ENCODE peak calls at places on chromosome 3, in eight cellular contexts. T is GM20000; U is adrenal gland; A is psoas muscle; Z is choroid plexus epithelial cell; D is astrocyte of the spinal cord; F is Peyer's patch; S is CD4-positive, alpha-beta T cell. E is an unnamed sample.

GRCh38 chr3:33388374-33389100 is 51.7 kb downstream of the UBP1 start:
- DNase-seq in T (no peak), U (no peak), A (no peak), Z (no peak), D (no peak), F (no peak), S (no peak), E (no peak)

GRCh38 chr3:72309626-72310025 is 524.7 kb upstream of the PROK2 start:
- DNase-seq in T (no peak), U (no peak), A (no peak), Z (no peak), D (no peak), F (no peak), S (no peak), E (no peak)

GRCh38 chr3:147361671-147362420 is 44.5 kb downstream of the ZIC4 start:
- DNase-seq in T (peak), U (no peak), A (peak), Z (peak), D (peak), F (no peak), S (no peak), E (peak)

GRCh38 chr3:30934208-30934550 is 39.7 kb upstream of the GADL1 start:
- DNase-seq in T (peak), U (no peak), A (no peak), Z (peak), D (peak), F (no peak), S (no peak), E (no peak)

GRCh38 chr3:31776016-31776415 is 205.0 kb downstream of the OSBPL10 start:
- DNase-seq in T (no peak), U (no peak), A (no peak), Z (no peak), D (no peak), F (no peak), S (no peak), E (no peak)

GRCh38 chr3:155244206-155244605 is 49.3 kb downstream of the STRIT1 start:
- DNase-seq in T (no peak), U (no peak), A (no peak), Z (peak), D (no peak), F (no peak), S (no peak), E (no peak)

GRCh38 chr3:16741103-16741758 is 136.0 kb upstream of the DAZL start:
- DNase-seq in T (no peak), U (peak), A (peak), Z (peak), D (peak), F (no peak), S (no peak), E (no peak)

GRCh38 chr3:126938520-126939346 is 44.2 kb upstream of the PLXNA1 start:
- DNase-seq in T (no peak), U (no peak), A (no peak), Z (no peak), D (no peak), F (no peak), S (no peak), E (no peak)

GRCh38 chr3:126021702-126022101 is 52.7 kb downstream of the ROPN1B start:
- DNase-seq in T (no peak), U (no peak), A (no peak), Z (no peak), D (no peak), F (no peak), S (no peak), E (no peak)

GRCh38 chr3:150097588-150097890 is 126.8 kb upstream of the PFN2 start:
- DNase-seq in T (no peak), U (no peak), A (no peak), Z (peak), D (peak), F (no peak), S (no peak), E (no peak)

GRCh38 chr3:44525060-44525459 is 29.9 kb upstream of the ZKSCAN7 start:
- DNase-seq in T (no peak), U (no peak), A (no peak), Z (no peak), D (no peak), F (no peak), S (no peak), E (no peak)

GRCh38 chr3:42703695-42704025 is 1.1 kb upstream of the HHATL start:
- DNase-seq in T (no peak), U (no peak), A (no peak), Z (no peak), D (no peak), F (no peak), S (no peak), E (no peak)

GRCh38 chr3:159856496-159857098 is 132.0 kb upstream of the IL12A start:
- DNase-seq in T (no peak), U (no peak), A (no peak), Z (no peak), D (no peak), F (no peak), S (no peak), E (peak)

GRCh38 chr3:133777807-133778568 is 27.6 kb upstream of the SRPRB start:
- DNase-seq in T (no peak), U (no peak), A (no peak), Z (no peak), D (no peak), F (no peak), S (no peak), E (no peak)

GRCh38 chr3:47652142-47652541 is 73.5 kb upstream of the CSPG5 start:
- DNase-seq in T (no peak), U (no peak), A (no peak), Z (no peak), D (no peak), F (no peak), S (no peak), E (no peak)

GRCh38 chr3:169218314-169218983 is 445.1 kb downstream of the MECOM start:
- DNase-seq in T (no peak), U (no peak), A (no peak), Z (peak), D (peak), F (no peak), S (no peak), E (peak)

GRCh38 chr3:177523072-177523675 is 325.9 kb upstream of the TBL1XR1 start:
- DNase-seq in T (no peak), U (no peak), A (no peak), Z (no peak), D (no peak), F (no peak), S (no peak), E (no peak)

GRCh38 chr3:45110185-45110833 is 35.9 kb downstream of the CDCP1 start:
- DNase-seq in T (peak), U (no peak), A (no peak), Z (no peak), D (peak), F (peak), S (peak), E (no peak)

GRCh38 chr3:151880326-151880725 is 6.9 kb downstream of the SUCNR1 start:
- DNase-seq in T (no peak), U (no peak), A (no peak), Z (no peak), D (no peak), F (no peak), S (no peak), E (no peak)

GRCh38 chr3:187185759-187186158 is 11.5 kb upstream of the RTP1 start:
- DNase-seq in T (no peak), U (no peak), A (no peak), Z (peak), D (no peak), F (no peak), S (no peak), E (no peak)

GRCh38 chr3:141682921-141683320 is 55.2 kb upstream of the RNF7 start:
- DNase-seq in T (no peak), U (no peak), A (no peak), Z (no peak), D (no peak), F (no peak), S (no peak), E (no peak)

GRCh38 chr3:126957776-126958637 is 24.9 kb upstream of the PLXNA1 start:
- DNase-seq in T (no peak), U (no peak), A (no peak), Z (no peak), D (no peak), F (no peak), S (no peak), E (no peak)

GRCh38 chr3:194689493-194689901 is 3.8 kb downstream of the FAM43A start:
- DNase-seq in T (peak), U (no peak), A (peak), Z (peak), D (peak), F (no peak), S (no peak), E (no peak)

GRCh38 chr3:15629860-15630597 is 28.5 kb downstream of the BTD start:
- DNase-seq in T (peak), U (peak), A (no peak), Z (peak), D (peak), F (no peak), S (peak), E (peak)

GRCh38 chr3:58487140-58487886 is 4.6 kb upstream of the KCTD6 start:
- DNase-seq in T (no peak), U (peak), A (peak), Z (peak), D (peak), F (no peak), S (no peak), E (no peak)

GRCh38 chr3:48935530-48935929 is 16.9 kb downstream of the ARIH2 start:
- DNase-seq in T (no peak), U (no peak), A (no peak), Z (no peak), D (no peak), F (no peak), S (no peak), E (no peak)

GRCh38 chr3:43766672-43767465 is 76.1 kb downstream of the ABHD5 start:
- DNase-seq in T (no peak), U (no peak), A (no peak), Z (peak), D (peak), F (no peak), S (no peak), E (no peak)

GRCh38 chr3:31895471-31895870 is 85.6 kb downstream of the OSBPL10 start:
- DNase-seq in T (no peak), U (no peak), A (no peak), Z (no peak), D (no peak), F (no peak), S (no peak), E (no peak)

GRCh38 chr3:140742116-140742515 is 64.3 kb downstream of the TRIM42 start:
- DNase-seq in T (no peak), U (no peak), A (no peak), Z (no peak), D (no peak), F (no peak), S (no peak), E (no peak)

GRCh38 chr3:114447950-114448479 is 154.2 kb downstream of the TIGIT start:
- DNase-seq in T (no peak), U (no peak), A (no peak), Z (no peak), D (no peak), F (no peak), S (no peak), E (no peak)

GRCh38 chr3:59783468-59783988 is 733.7 kb upstream of the CFAP20DC start:
- DNase-seq in T (no peak), U (no peak), A (no peak), Z (no peak), D (no peak), F (no peak), S (no peak), E (no peak)

GRCh38 chr3:51401639-51402166 is 10.6 kb downstream of the RBM15B start:
- DNase-seq in T (no peak), U (no peak), A (no peak), Z (no peak), D (no peak), F (no peak), S (no peak), E (no peak)
- TF ChIP-seq CTCF in T (no peak), U (no peak), A (no peak), Z (no peak), D (no peak), F (no peak), S (no peak), E (no peak)

GRCh38 chr3:77042892-77043291 is 3.0 kb downstream of the ROBO2 start:
- DNase-seq in T (no peak), U (no peak), A (no peak), Z (peak), D (no peak), F (no peak), S (no peak), E (no peak)
- TF ChIP-seq CTCF in T (no peak), U (no peak), A (no peak), Z (peak), D (peak), F (no peak), S (no peak), E (peak)

DNA sequence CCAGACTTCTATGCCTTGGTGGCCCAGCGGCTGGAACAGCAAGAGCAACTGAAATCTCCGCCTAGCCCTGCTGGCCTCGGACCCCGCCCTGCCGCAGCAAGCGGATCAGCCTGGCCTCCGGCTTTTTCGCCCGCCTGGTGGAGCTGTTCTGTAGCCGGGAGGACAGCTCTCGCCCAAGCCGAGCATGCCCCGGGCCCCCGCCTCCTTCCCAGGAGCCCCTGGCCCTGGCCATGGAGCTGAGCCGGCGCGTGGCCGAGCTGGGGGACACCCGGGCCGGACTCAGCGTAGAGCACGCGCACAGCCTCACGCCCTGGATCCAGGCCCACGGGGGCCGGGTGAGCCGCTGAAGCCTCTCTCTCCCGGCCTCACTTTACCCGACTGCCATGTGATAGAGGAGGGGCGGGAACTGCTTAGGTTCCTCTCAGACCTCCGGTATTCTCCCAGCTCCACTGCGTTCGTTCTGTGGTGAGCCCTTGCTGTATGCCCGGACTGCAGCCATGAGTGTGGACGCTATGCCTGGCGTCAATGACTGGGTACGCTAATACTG is 24.1 kb upstream of the MRPL3 start:
- DNase-seq in T (peak), U (peak), A (peak), Z (peak), D (peak), F (peak), S (no peak), E (peak)
- TF ChIP-seq CTCF in T (peak), U (peak), A (no peak), Z (peak), D (peak), F (no peak), S (no peak), E (peak)

GRCh38 chr3:70040386-70040785 is 40.9 kb downstream of the SAMMSON start:
- DNase-seq in T (no peak), U (no peak), A (no peak), Z (no peak), D (no peak), F (no peak), S (no peak), E (no peak)
- TF ChIP-seq CTCF in T (no peak), U (no peak), A (no peak), Z (no peak), D (no peak), F (no peak), S (no peak), E (no peak)

DNA sequence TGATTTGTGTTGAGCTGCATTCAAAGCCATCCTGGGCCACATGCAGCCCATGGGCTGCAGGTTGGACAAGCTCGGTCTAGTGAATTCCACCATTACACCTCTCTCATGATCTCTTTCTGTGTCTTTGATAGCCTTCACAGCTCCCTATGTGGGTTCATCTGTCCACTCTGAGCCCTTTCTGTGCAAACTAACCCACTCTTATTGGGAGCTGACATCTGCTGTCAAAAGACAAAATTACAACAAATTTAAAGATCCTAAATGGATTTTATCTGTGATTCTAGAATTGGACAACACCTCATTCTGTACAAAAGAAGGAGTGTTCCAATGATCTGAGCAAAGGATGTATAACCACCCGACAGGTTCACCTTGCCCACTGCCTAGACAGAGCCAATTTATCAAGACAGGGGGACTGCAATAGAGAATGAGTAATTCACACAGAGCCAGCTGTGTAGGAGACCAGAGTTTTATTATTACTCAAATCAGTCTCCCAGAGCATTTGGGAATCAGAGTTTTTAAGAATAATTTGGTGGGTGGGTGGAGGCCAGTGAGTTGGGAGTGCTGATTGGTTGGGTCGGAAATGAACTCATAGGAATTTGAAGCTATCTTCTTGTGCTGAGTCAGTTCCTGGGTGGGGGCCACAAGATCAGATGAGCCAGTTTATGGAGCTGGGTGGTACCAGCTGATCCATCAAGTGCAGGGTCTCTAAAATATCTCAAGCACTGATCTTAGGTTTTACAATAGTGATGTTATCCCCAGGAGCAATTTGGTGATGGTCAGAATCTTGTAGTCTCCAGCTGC is 2.6 kb upstream of the XYLB start:
- DNase-seq in T (no peak), U (no peak), A (no peak), Z (peak), D (no peak), F (no peak), S (no peak), E (no peak)
- TF ChIP-seq CTCF in T (no peak), U (no peak), A (no peak), Z (peak), D (no peak), F (no peak), S (no peak), E (no peak)

DNA sequence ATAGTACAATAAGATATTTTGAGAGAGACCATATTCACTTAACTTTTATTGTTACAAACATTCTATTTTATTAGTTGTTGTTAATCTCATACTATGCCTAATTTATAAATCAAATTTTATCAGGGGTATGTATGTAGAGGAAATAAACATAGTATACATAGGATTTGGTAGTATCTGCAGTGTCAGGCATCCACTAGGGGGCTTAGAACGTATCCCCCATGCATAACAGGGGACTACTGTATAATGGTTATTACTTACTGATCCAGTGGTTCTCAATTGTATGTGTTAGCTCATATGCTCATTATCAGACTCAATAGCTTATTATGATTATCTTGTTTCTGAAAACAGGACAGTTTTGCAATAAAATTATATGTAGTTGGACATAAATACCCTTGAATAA is 27.6 kb downstream of the CMC1 start:
- DNase-seq in T (no peak), U (no peak), A (no peak), Z (no peak), D (no peak), F (no peak), S (no peak), E (no peak)
- TF ChIP-seq CTCF in T (no peak), U (no peak), A (no peak), Z (peak), D (peak), F (no peak), S (peak), E (no peak)

GRCh38 chr3:12462159-12462962 is 21.9 kb upstream of the TSEN2 start:
- DNase-seq in T (no peak), U (no peak), A (peak), Z (no peak), D (no peak), F (no peak), S (no peak), E (no peak)
- TF ChIP-seq CTCF in T (no peak), U (no peak), A (no peak), Z (no peak), D (no peak), F (no peak), S (no peak), E (no peak)

DNA sequence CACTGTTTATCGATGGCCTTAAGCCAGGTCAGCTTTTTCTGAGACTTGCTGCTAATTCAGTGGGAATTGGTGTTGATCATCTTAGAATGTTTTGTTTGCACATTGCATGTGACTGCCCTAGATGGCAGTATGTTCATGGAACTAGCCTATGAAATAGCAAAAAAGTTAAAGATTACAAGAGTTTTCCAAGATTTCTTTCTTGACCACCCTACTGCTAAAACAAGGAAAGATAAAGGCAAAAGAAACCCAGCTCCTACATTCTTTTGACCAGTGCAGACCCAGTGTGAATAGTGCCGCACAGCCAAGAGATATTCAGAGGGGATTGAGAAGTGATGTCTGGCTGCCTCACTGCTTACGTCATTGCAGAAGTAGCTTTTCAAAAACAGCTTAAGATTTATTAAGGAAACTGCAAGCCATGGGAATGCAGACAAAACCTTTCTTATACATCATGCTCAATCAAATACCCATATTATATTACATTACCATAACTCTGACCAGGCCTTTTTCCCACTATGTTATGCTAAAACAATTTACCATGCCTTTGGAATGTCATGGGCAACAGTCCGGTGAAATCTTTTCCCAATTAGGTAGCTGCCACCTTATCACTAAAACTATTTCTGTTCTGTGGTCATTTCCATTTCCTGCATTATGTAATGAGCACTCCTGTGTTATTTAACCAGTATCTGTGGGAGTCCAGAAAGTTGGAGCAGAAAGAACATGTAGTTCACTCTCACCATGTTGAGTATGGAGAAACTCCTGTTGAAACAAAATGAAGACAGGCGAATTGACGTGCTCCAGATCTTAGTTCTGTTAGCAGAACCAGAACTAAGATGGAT is 6.0 kb downstream of the PHLDB2 start:
- DNase-seq in T (no peak), U (no peak), A (no peak), Z (peak), D (peak), F (no peak), S (no peak), E (no peak)
- TF ChIP-seq CTCF in T (no peak), U (no peak), A (peak), Z (peak), D (peak), F (no peak), S (no peak), E (no peak)